ENCODE peak calls at places on chromosomes 1 and 21, in five cellular contexts. One of them, this sample, is unnamed. For H3K4me1, the result is how much of the 10 kb centered on the place peaks cover.

GRCh38 chr1:171313835-171314320 is at the start of gene FMO4:
- DNase-seq in fibroblast of lung: peak
- DNase-seq in OCI-LY7: peak
- DNase-seq in left lung: peak
- DNase-seq in IMR-90: peak
- DNase-seq in this sample: peak

GRCh38 chr1:106910798-106911197 is 145.7 kb upstream of the PRMT6 start:
- DNase-seq in left lung: no peak
- DNase-seq in fibroblast of lung: peak
- DNase-seq in OCI-LY7: no peak
- DNase-seq in IMR-90: no peak
- DNase-seq in this sample: no peak

GRCh38 chr1:218705391-218705790 is 360.3 kb downstream of the TGFB2 start:
- DNase-seq in fibroblast of lung: no peak
- DNase-seq in left lung: no peak
- DNase-seq in OCI-LY7: no peak
- DNase-seq in IMR-90: peak
- DNase-seq in this sample: no peak

GRCh38 chr21:26007911-26008579 is 162.5 kb downstream of the APP start:
- DNase-seq in IMR-90: peak
- DNase-seq in left lung: no peak
- DNase-seq in fibroblast of lung: peak
- DNase-seq in OCI-LY7: no peak
- DNase-seq in this sample: no peak

GRCh38 chr1:65953170-65953569 is 160.5 kb downstream of the PDE4B start:
- DNase-seq in fibroblast of lung: no peak
- DNase-seq in OCI-LY7: no peak
- DNase-seq in left lung: no peak
- DNase-seq in IMR-90: no peak
- DNase-seq in this sample: no peak

GRCh38 chr1:202656951-202657646 is 53.2 kb downstream of the SYT2 start:
- DNase-seq in IMR-90: peak
- DNase-seq in OCI-LY7: no peak
- DNase-seq in left lung: no peak
- DNase-seq in fibroblast of lung: peak
- DNase-seq in this sample: no peak

GRCh38 chr21:44567481-44568171 is 5.9 kb upstream of the KRTAP10-4 start:
- DNase-seq in fibroblast of lung: no peak
- DNase-seq in OCI-LY7: no peak
- DNase-seq in IMR-90: no peak
- DNase-seq in left lung: no peak
- DNase-seq in this sample: no peak

GRCh38 chr1:234114648-234115307 is 210.3 kb downstream of the SLC35F3 start:
- DNase-seq in IMR-90: peak
- DNase-seq in left lung: no peak
- DNase-seq in fibroblast of lung: peak
- DNase-seq in OCI-LY7: peak
- DNase-seq in this sample: no peak

GRCh38 chr1:228374711-228375577 is 31.7 kb downstream of the TRIM11 start:
- DNase-seq in left lung: peak
- DNase-seq in OCI-LY7: no peak
- DNase-seq in IMR-90: peak
- DNase-seq in fibroblast of lung: peak
- DNase-seq in this sample: peak

GRCh38 chr1:171645553-171646336 is 6.7 kb downstream of the MYOC start:
- DNase-seq in IMR-90: no peak
- DNase-seq in fibroblast of lung: peak
- DNase-seq in OCI-LY7: no peak
- DNase-seq in left lung: no peak
- DNase-seq in this sample: peak

GRCh38 chr1:68378296-68379084 is 71.3 kb downstream of the RPE65 start:
- DNase-seq in IMR-90: peak
- DNase-seq in fibroblast of lung: peak
- DNase-seq in left lung: no peak
- DNase-seq in OCI-LY7: no peak
- DNase-seq in this sample: no peak

GRCh38 chr1:6141601-6142000 is 38.5 kb downstream of the CHD5 start:
- DNase-seq in IMR-90: no peak
- DNase-seq in OCI-LY7: peak
- DNase-seq in fibroblast of lung: no peak
- DNase-seq in left lung: no peak
- DNase-seq in this sample: no peak

GRCh38 chr1:174413632-174414031 is 34.1 kb upstream of the GPR52 start:
- DNase-seq in OCI-LY7: no peak
- DNase-seq in fibroblast of lung: peak
- DNase-seq in left lung: no peak
- DNase-seq in IMR-90: no peak
- DNase-seq in this sample: no peak

GRCh38 chr1:1033009-1033587 is 13.2 kb downstream of the AGRN start:
- DNase-seq in fibroblast of lung: peak
- DNase-seq in left lung: peak
- DNase-seq in OCI-LY7: peak
- DNase-seq in IMR-90: peak
- DNase-seq in this sample: peak

GRCh38 chr1:29372108-29372507 is 135.8 kb downstream of the PTPRU start:
- DNase-seq in left lung: no peak
- DNase-seq in OCI-LY7: no peak
- DNase-seq in fibroblast of lung: no peak
- DNase-seq in IMR-90: no peak
- DNase-seq in this sample: no peak

GRCh38 chr1:111474521-111474920 is 737 bp downstream of the C1orf162 start:
- DNase-seq in IMR-90: no peak
- DNase-seq in fibroblast of lung: no peak
- DNase-seq in left lung: no peak
- DNase-seq in OCI-LY7: no peak
- DNase-seq in this sample: no peak
- H3K4me3 ChIP-seq in IMR-90: no peak
- H3K4me3 ChIP-seq in fibroblast of lung: no peak
- H3K4me3 ChIP-seq in left lung: no peak
- H3K4me3 ChIP-seq in OCI-LY7: no peak
- H3K4me3 ChIP-seq in this sample: no peak

GRCh38 chr1:204075116-204075636 is 2.3 kb downstream of the SOX13 start:
- DNase-seq in left lung: no peak
- DNase-seq in IMR-90: no peak
- DNase-seq in OCI-LY7: no peak
- DNase-seq in fibroblast of lung: peak
- DNase-seq in this sample: peak

GRCh38 chr1:204074274-204075115 is 1.6 kb downstream of the SOX13 start:
- DNase-seq in IMR-90: peak
- DNase-seq in left lung: peak
- DNase-seq in OCI-LY7: no peak
- DNase-seq in fibroblast of lung: peak
- DNase-seq in this sample: peak

GRCh38 chr1:204076891-204077290 is 4.0 kb downstream of the SOX13 start:
- DNase-seq in OCI-LY7: no peak
- DNase-seq in left lung: no peak
- DNase-seq in IMR-90: no peak
- DNase-seq in fibroblast of lung: no peak
- DNase-seq in this sample: no peak

GRCh38 chr1:204077979-204078696 is 5.2 kb downstream of the SOX13 start:
- DNase-seq in fibroblast of lung: peak
- DNase-seq in OCI-LY7: no peak
- DNase-seq in IMR-90: peak
- DNase-seq in left lung: peak
- DNase-seq in this sample: no peak

GRCh38 chr1:204075890-204076837 is 3.2 kb downstream of the SOX13 start:
- DNase-seq in IMR-90: no peak
- DNase-seq in fibroblast of lung: no peak
- DNase-seq in OCI-LY7: no peak
- DNase-seq in left lung: no peak
- DNase-seq in this sample: no peak
- H3K4me1 ChIP-seq in IMR-90: under half
- H3K4me1 ChIP-seq in fibroblast of lung: under half
- H3K4me1 ChIP-seq in OCI-LY7: under half
- H3K4me1 ChIP-seq in left lung: half or more
- H3K4me1 ChIP-seq in this sample: under half

GRCh38 chr1:3541930-3542329 is 69.4 kb downstream of the MEGF6 start:
- DNase-seq in OCI-LY7: no peak
- DNase-seq in left lung: no peak
- DNase-seq in fibroblast of lung: no peak
- DNase-seq in IMR-90: no peak
- DNase-seq in this sample: no peak
- TF ChIP-seq CTCF in OCI-LY7: no peak
- TF ChIP-seq CTCF in left lung: no peak
- TF ChIP-seq CTCF in fibroblast of lung: no peak
- TF ChIP-seq CTCF in IMR-90: no peak
- TF ChIP-seq CTCF in this sample: no peak

GRCh38 chr1:226733309-226733708 is 5.8 kb downstream of the ITPKB start:
- DNase-seq in fibroblast of lung: no peak
- DNase-seq in OCI-LY7: no peak
- DNase-seq in IMR-90: no peak
- DNase-seq in left lung: no peak
- DNase-seq in this sample: no peak

GRCh38 chr1:226730064-226730463 is 9.0 kb downstream of the ITPKB start:
- DNase-seq in OCI-LY7: no peak
- DNase-seq in IMR-90: no peak
- DNase-seq in fibroblast of lung: no peak
- DNase-seq in left lung: no peak
- DNase-seq in this sample: no peak

GRCh38 chr1:226732856-226733291 is 6.2 kb downstream of the ITPKB start:
- DNase-seq in OCI-LY7: no peak
- DNase-seq in fibroblast of lung: no peak
- DNase-seq in IMR-90: no peak
- DNase-seq in left lung: no peak
- DNase-seq in this sample: no peak

GRCh38 chr1:226730826-226731225 is 8.3 kb downstream of the ITPKB start:
- DNase-seq in IMR-90: no peak
- DNase-seq in fibroblast of lung: no peak
- DNase-seq in left lung: no peak
- DNase-seq in OCI-LY7: no peak
- DNase-seq in this sample: no peak

DNA sequence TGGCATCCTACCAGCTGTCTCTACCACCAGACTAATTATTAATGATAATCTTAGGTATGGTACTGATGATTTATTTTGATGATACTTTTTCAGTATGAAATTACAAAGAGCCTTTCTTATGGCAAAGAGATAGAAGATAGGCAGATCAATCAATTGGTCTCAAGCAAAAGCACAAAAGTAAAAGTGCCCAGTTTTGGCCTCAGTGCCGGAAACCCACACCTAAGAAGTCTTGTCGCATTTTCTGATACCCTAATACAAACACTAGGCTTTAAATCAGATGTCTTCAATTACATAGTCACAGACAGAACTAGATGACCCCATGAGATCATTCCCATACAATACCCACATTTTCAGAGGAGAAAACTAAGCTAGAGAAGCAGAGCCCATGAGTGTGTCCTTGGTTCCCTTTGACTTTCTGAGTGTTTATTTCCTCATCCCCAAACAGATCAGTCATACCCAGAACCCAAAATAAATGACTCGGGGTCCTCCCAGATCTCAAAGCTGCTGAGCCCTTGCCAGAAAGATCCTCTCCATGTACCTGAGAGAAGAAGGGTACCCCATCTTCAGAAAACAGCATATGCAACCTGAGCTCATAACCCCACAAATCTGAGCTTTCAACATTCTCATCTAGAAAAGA is 7.7 kb downstream of the ITPKB start:
- DNase-seq in fibroblast of lung: no peak
- DNase-seq in IMR-90: no peak
- DNase-seq in left lung: no peak
- DNase-seq in OCI-LY7: no peak
- DNase-seq in this sample: no peak
- H3K4me3 ChIP-seq in fibroblast of lung: no peak
- H3K4me3 ChIP-seq in IMR-90: no peak
- H3K4me3 ChIP-seq in left lung: no peak
- H3K4me3 ChIP-seq in OCI-LY7: peak
- H3K4me3 ChIP-seq in this sample: no peak

DNA sequence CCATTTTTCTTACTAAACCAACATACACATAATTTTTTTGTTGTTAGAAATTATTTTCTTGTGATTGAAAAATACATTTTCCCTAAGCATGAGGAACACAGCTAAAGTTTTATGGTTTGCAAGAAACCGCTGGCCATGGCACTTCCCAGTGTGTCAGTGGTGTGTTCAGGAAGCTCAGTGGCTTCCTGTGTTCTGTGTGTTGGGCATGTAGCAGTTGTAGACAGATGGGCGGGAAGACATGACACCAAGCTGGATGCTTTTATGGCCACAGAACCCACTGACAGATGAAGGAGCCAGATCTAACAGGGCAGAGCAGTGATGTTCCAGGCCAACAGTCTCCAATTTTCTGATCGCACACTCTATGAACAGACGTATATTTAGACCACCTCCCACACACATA is 119.8 kb downstream of the GALNT2 start:
- DNase-seq in left lung: no peak
- DNase-seq in OCI-LY7: no peak
- DNase-seq in fibroblast of lung: no peak
- DNase-seq in IMR-90: no peak
- DNase-seq in this sample: no peak
- H3K4me1 ChIP-seq in left lung: half or more
- H3K4me1 ChIP-seq in OCI-LY7: under half
- H3K4me1 ChIP-seq in fibroblast of lung: under half
- H3K4me1 ChIP-seq in IMR-90: under half
- H3K4me1 ChIP-seq in this sample: under half

GRCh38 chr1:115507256-115507589 is 134.5 kb upstream of the VANGL1 start:
- DNase-seq in IMR-90: peak
- DNase-seq in left lung: no peak
- DNase-seq in fibroblast of lung: peak
- DNase-seq in OCI-LY7: peak
- DNase-seq in this sample: no peak
- TF ChIP-seq CTCF in IMR-90: peak
- TF ChIP-seq CTCF in left lung: no peak
- TF ChIP-seq CTCF in fibroblast of lung: peak
- TF ChIP-seq CTCF in OCI-LY7: peak
- TF ChIP-seq CTCF in this sample: peak

GRCh38 chr1:23524716-23525401 is 6.2 kb downstream of the E2F2 start:
- DNase-seq in IMR-90: no peak
- DNase-seq in OCI-LY7: peak
- DNase-seq in fibroblast of lung: no peak
- DNase-seq in left lung: no peak
- DNase-seq in this sample: no peak
- H3K4me3 ChIP-seq in IMR-90: no peak
- H3K4me3 ChIP-seq in OCI-LY7: peak
- H3K4me3 ChIP-seq in fibroblast of lung: no peak
- H3K4me3 ChIP-seq in left lung: no peak
- H3K4me3 ChIP-seq in this sample: no peak